ENCODE peak calls at places on chromosomes 6 and 20, in eight cellular contexts. Y is PC-9; P is KG1; N is fibroblast of lung; D is heart right ventricle; V is stimulated activated naive CD8-positive, alpha-beta T cell treated with anti-CD3 and anti-CD28 coated beads, Interleukin-15, Interleukin-2, amounts not matched to agents 100 U/mL and 50 U/mL, for 24 hours; W is nephron progenitor cell; L is OCI-LY7. C is an unnamed sample.

GRCh38 chr20:24628985-24629384 is 159.6 kb downstream of the SYNDIG1 start:
- DNase-seq in D (no peak), N (no peak), Y (no peak), P (no peak), L (no peak), V (no peak), W (no peak), C (no peak)

GRCh38 chr6:110415297-110415916 is at the start of gene DDO:
- DNase-seq in N (peak; percentile 64), P (no peak), D (peak; percentile 85), Y (peak; percentile 61), W (no peak), V (no peak), L (no peak), C (peak; percentile 41)

GRCh38 chr6:128557086-128557485 is 36.7 kb upstream of the PTPRK start:
- DNase-seq in Y (no peak), D (no peak), N (no peak), L (no peak), W (no peak), V (no peak), P (no peak), C (no peak)

GRCh38 chr6:36516559-36516958 is 30.7 kb downstream of the STK38 start:
- DNase-seq in N (no peak), D (no peak), L (no peak), V (no peak), Y (no peak), P (no peak), W (no peak), C (no peak)

GRCh38 chr20:48767269-48767960 is 60.4 kb downstream of the PREX1 start:
- DNase-seq in Y (no peak), V (peak; percentile 72), N (no peak), L (no peak), D (no peak), P (no peak), W (no peak), C (no peak)

GRCh38 chr20:32870489-32870888 is 11.8 kb downstream of the EFCAB8 start:
- DNase-seq in P (no peak), W (no peak), V (no peak), L (no peak), N (no peak), D (no peak), Y (no peak), C (no peak)

GRCh38 chr6:42821846-42822245 is 40.0 kb downstream of the BICRAL start:
- DNase-seq in P (no peak), W (no peak), V (no peak), D (no peak), Y (no peak), N (no peak), L (no peak), C (no peak)

GRCh38 chr6:108198761-108199498 is 33.1 kb downstream of the NR2E1 start:
- DNase-seq in L (no peak), V (no peak), N (no peak), W (no peak), P (no peak), D (no peak), Y (no peak), C (no peak)

GRCh38 chr20:3250091-3250504 is 11.1 kb upstream of the SLC4A11 start:
- DNase-seq in N (no peak), V (no peak), L (no peak), W (peak; percentile 57), P (no peak), D (no peak), Y (peak; percentile 34), C (no peak)

GRCh38 chr6:165556116-165556843 is 106.8 kb downstream of the PDE10A start:
- DNase-seq in N (peak; percentile 17), V (no peak), P (no peak), Y (no peak), D (no peak), L (no peak), W (no peak), C (peak; percentile 65)

GRCh38 chr6:74671558-74672025 is 534.3 kb downstream of the COL12A1 start:
- DNase-seq in L (no peak), W (no peak), N (peak; percentile 88), D (no peak), Y (no peak), P (no peak), V (no peak), C (peak; percentile 96)

GRCh38 chr6:12911387-12911960 is 194.9 kb downstream of the PHACTR1 start:
- DNase-seq in W (no peak), D (no peak), P (no peak), V (no peak), Y (no peak), L (peak; percentile 28), N (peak; percentile 14), C (peak; percentile 44)

GRCh38 chr6:7129360-7129759 is 21.6 kb downstream of the RREB1 start:
- DNase-seq in P (no peak), Y (no peak), D (no peak), V (no peak), L (no peak), W (no peak), N (no peak), C (no peak)

GRCh38 chr6:144660545-144660944 is 375.4 kb downstream of the UTRN start:
- DNase-seq in D (no peak), Y (no peak), W (no peak), L (no peak), N (no peak), V (no peak), P (no peak), C (no peak)

GRCh38 chr6:134122775-134123174 is 70.4 kb upstream of the SLC2A12 start:
- DNase-seq in V (no peak), N (no peak), P (no peak), W (no peak), Y (no peak), D (no peak), L (no peak), C (no peak)